ENCODE peak calls at places on chromosomes 4 and X, in five cellular contexts. Y is PC-9, H is bronchial epithelial cell, A is astrocyte of the spinal cord, T is HFF-Myc. I is an unnamed sample.

GRCh38 chr4:88107406-88108107 is 50.9 kb downstream of the ABCG2 start:
- DNase-seq in Y (peak; percentile 51), T (no peak), H (peak; percentile 20), A (no peak), I (peak; percentile 8)

GRCh38 chr4:127967141-127967775 is 2.1 kb downstream of the ABHD18 start:
- DNase-seq in A (no peak), T (peak; percentile 22), Y (no peak), H (no peak), I (no peak)

GRCh38 chrX:68852046-68852445 is 23.2 kb downstream of the EFNB1 start:
- DNase-seq in T (no peak), H (no peak), Y (no peak), A (no peak), I (no peak)

GRCh38 chr4:77043507-77044131 is 32.2 kb downstream of the CCNI start:
- DNase-seq in Y (no peak), T (no peak), H (no peak), A (no peak), I (no peak)

GRCh38 chr4:98512918-98513317 is 145.5 kb downstream of the TSPAN5 start:
- DNase-seq in H (no peak), Y (no peak), T (no peak), A (no peak), I (no peak)

GRCh38 chrX:20969565-20969964 is 404.7 kb upstream of the CNKSR2 start:
- DNase-seq in T (no peak), A (no peak), H (no peak), Y (no peak), I (no peak)

GRCh38 chr4:87458913-87459312 is 36.5 kb downstream of the NUDT9 start:
- DNase-seq in Y (no peak), A (no peak), H (no peak), T (no peak), I (no peak)

GRCh38 chr4:3449574-3450534 is 8.1 kb downstream of the HGFAC start:
- DNase-seq in Y (no peak), T (no peak), A (no peak), H (no peak), I (no peak)

GRCh38 chr4:75686346-75686745 is 13.1 kb upstream of the G3BP2 start:
- DNase-seq in T (no peak), H (no peak), A (no peak), Y (no peak), I (no peak)

GRCh38 chrX:3648084-3648483 is 65.4 kb downstream of the PRKX start:
- DNase-seq in Y (no peak), A (no peak), T (no peak), H (no peak), I (no peak)

GRCh38 chr4:82754546-82755165 is 43.9 kb downstream of the SCD5 start:
- DNase-seq in A (no peak), Y (no peak), H (no peak), T (no peak), I (no peak)

GRCh38 chr4:112189754-112190153 is 41.8 kb upstream of the AP1AR start:
- DNase-seq in T (no peak), H (peak; percentile 11), A (no peak), Y (peak; percentile 44), I (no peak)

GRCh38 chr4:178271386-178271785 is 829.1 kb upstream of the AGA start:
- DNase-seq in T (no peak), A (no peak), H (no peak), Y (no peak), I (no peak)

GRCh38 chr4:145609494-145610427 is 9.4 kb upstream of the MMAA start:
- DNase-seq in A (peak; percentile 74), H (peak; percentile 76), T (peak; percentile 61), Y (peak; percentile 44), I (peak; percentile 63)

GRCh38 chrX:46488712-46489111 is 56.5 kb downstream of the ZNF674 start:
- DNase-seq in A (no peak), T (no peak), Y (no peak), H (no peak), I (no peak)

GRCh38 chrX:13256562-13256961 is 63.3 kb downstream of the ATXN3L start:
- DNase-seq in H (no peak), T (no peak), Y (no peak), A (no peak), I (no peak)

GRCh38 chrX:13252726-13253125 is 67.1 kb downstream of the ATXN3L start:
- DNase-seq in T (no peak), A (peak; percentile 19), H (no peak), Y (no peak), I (no peak)

GRCh38 chrX:13254870-13255269 is 65.0 kb downstream of the ATXN3L start:
- DNase-seq in A (no peak), T (no peak), H (no peak), Y (no peak), I (no peak)

GRCh38 chrX:13253223-13253622 is 66.6 kb downstream of the ATXN3L start:
- DNase-seq in H (no peak), T (no peak), A (no peak), Y (no peak), I (no peak)

DNA sequence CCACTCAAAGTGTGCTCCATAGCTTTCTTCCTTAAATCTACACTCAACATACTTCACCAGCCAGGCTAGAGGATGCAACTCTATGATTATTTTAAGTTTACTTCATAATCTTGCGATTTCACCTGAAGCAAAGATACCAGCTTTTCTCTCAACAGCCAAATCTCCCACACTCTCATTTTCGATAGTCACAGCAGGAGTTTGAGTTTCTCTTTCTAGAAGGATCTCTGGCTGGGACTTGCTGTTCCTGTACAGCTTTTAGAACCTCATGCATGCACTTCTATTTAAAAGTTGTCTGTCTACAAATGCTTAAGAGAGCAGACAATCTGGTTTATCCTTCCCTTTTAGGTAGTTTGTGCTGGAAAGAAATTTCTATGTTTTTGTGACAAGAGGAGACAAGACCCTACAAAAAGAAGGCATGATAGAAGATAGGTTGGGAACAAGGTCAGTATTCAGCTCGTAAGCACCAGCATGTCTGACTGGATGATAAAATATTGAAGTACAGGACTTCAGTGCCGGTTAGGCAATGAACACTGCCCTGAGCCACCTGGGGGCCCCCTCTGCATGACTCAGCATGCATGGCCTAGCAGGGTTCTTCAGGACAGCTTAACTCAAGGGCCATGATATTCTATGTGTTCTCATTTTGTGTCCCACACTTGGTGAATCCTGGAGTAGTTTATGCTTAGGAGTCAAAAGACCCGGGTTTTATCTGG is 65.6 kb downstream of the ATXN3L start:
- DNase-seq in Y (no peak), H (peak; percentile 63), T (no peak), A (peak; percentile 48), I (peak; percentile 55)
- TF ChIP-seq CTCF in Y (no peak), H (no peak), T (no peak), A (peak; percentile 9), I (no peak)

DNA sequence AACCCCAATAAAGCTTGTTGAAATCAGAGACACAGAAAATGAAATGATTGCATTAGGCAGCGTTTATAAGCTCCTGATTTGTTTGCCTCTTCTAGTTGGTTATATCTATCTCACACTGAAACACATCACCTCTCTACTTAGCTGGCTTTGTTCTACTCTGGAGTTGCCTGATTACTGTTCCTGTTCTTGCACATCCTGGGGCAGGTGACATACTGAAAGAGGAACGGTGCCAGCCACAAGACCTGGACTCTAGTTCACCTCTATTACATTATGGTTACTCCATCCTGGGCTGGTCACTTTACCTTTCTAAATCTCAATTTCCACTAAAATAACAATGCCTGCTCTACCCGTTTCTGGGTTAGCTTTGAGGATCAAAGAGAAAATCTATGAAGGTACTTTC is 47.9 kb downstream of the TRIM2 start:
- DNase-seq in Y (no peak), H (no peak), A (no peak), T (no peak), I (no peak)
- TF ChIP-seq CTCF in Y (no peak), H (no peak), A (no peak), T (no peak), I (no peak)

DNA sequence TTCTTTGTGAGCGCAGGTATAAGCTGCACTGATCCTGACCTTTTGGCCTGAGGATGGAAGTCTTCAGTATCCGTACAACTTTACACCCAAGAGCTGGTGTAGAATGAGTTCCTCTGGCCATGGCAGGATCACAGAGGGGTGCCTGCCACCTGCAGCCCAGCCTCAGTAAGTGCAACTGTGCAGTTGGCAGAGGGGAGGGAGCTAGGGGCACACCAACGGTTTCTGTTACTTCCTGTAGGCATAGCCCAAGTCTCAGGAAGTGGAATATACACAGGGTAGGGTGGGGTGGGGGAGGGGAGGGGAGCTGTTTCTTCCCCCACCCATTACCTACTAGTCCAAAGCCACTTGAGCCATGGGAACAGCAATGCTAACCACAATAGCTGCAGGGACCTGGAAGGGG is 85.4 kb upstream of the GBA3 start:
- DNase-seq in A (peak; percentile 24), H (peak; percentile 43), T (peak; percentile 3), Y (no peak), I (peak; percentile 66)
- TF ChIP-seq CTCF in A (peak; percentile 56), H (peak; percentile 83), T (peak; percentile 48), Y (peak; percentile 62), I (peak; percentile 58)

DNA sequence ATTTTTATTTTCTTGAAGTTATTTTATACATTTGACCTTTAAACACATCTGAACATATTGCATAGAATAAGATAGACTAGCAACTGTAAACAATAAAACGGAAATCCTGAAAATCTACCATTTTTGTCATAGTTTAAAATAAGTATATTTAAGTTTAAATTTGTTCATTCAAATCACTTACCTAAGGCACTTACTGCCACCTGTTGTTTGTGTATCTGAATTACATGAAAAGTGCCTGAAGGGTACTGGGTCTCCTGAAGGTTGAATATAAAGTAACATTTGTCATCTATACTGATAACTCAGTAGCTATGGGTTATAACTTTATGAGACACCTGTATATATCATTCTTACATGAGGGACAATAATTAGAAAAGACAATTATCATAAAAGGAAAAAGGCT is 38.6 kb downstream of the TRPC5 start:
- DNase-seq in H (peak; percentile 13), T (no peak), A (no peak), Y (peak; percentile 38), I (peak; percentile 5)
- TF ChIP-seq CTCF in H (no peak), T (no peak), A (no peak), Y (peak; percentile 74), I (no peak)

GRCh38 chr4:186170966-186171365 is 20.4 kb upstream of the CYP4V2 start:
- DNase-seq in T (no peak), Y (no peak), H (no peak), A (no peak), I (no peak)

GRCh38 chr4:186172551-186172950 is 18.8 kb upstream of the CYP4V2 start:
- DNase-seq in Y (no peak), A (no peak), T (no peak), H (no peak), I (no peak)

GRCh38 chr4:186168750-186169149 is 22.6 kb upstream of the CYP4V2 start:
- DNase-seq in A (no peak), T (no peak), Y (no peak), H (no peak), I (no peak)

GRCh38 chr4:186169333-186169941 is 21.9 kb upstream of the CYP4V2 start:
- DNase-seq in H (no peak), T (no peak), Y (no peak), A (no peak), I (no peak)

GRCh38 chr4:186169942-186170802 is 21.2 kb upstream of the CYP4V2 start:
- DNase-seq in H (no peak), Y (no peak), T (no peak), A (no peak), I (no peak)
- TF ChIP-seq CTCF in H (no peak), Y (no peak), T (no peak), A (peak; percentile 3), I (no peak)

I was measured in Calu3.